ENCODE peak calls at places on chromosomes 16 and 17, in five cellular contexts. D, Z, I, K and B are unnamed samples. For H3K9me3, the result is how much of the 10 kb centered on the place peaks cover.

GRCh38 chr17:81561494-81561885 is 9.3 kb upstream of the FAAP100 start:
- DNase-seq in D (no peak), Z (no peak), I (peak), K (no peak), B (no peak)

GRCh38 chr17:17041018-17041521 is 1.2 kb upstream of the MPRIP start:
- DNase-seq in D (no peak), Z (no peak), I (peak), K (no peak), B (peak)

GRCh38 chr16:83159049-83159448 is 532.3 kb downstream of the CDH13 start:
- DNase-seq in D (no peak), Z (no peak), I (no peak), K (no peak), B (no peak)

GRCh38 chr17:10061131-10061581 is 137.2 kb downstream of the GAS7 start:
- DNase-seq in D (no peak), Z (no peak), I (peak), K (no peak), B (no peak)

GRCh38 chr17:72273301-72274056 is 152.7 kb downstream of the SOX9 start:
- DNase-seq in D (no peak), Z (no peak), I (no peak), K (no peak), B (no peak)

GRCh38 chr17:55344514-55344997 is 77.1 kb downstream of the MMD start:
- DNase-seq in D (no peak), Z (no peak), I (no peak), K (no peak), B (peak)

GRCh38 chr17:50660042-50660886 is 25.6 kb downstream of the ABCC3 start:
- DNase-seq in D (no peak), Z (no peak), I (peak), K (peak), B (peak)

GRCh38 chr17:31511176-31511540 is 119.7 kb downstream of the RAB11FIP4 start:
- DNase-seq in D (no peak), Z (no peak), I (no peak), K (peak), B (peak)

GRCh38 chr16:27483083-27483437 is 66.7 kb downstream of the GTF3C1 start:
- DNase-seq in D (no peak), Z (no peak), I (no peak), K (no peak), B (no peak)

GRCh38 chr17:83056583-83057396 is 22.6 kb upstream of the METRNL start:
- DNase-seq in D (no peak), Z (no peak), I (peak), K (no peak), B (no peak)

GRCh38 chr17:6215071-6216035 is 145.2 kb downstream of the WSCD1 start:
- DNase-seq in D (no peak), Z (no peak), I (no peak), K (no peak), B (no peak)

GRCh38 chr16:89407925-89408300 is 82.4 kb downstream of the ANKRD11 start:
- DNase-seq in D (no peak), Z (no peak), I (peak), K (no peak), B (no peak)

GRCh38 chr16:78396046-78396445 is 296.6 kb downstream of the WWOX start:
- DNase-seq in D (peak), Z (no peak), I (peak), K (no peak), B (no peak)

GRCh38 chr16:50463581-50464324 is 84.4 kb upstream of the NKD1 start:
- DNase-seq in D (no peak), Z (no peak), I (no peak), K (no peak), B (no peak)

GRCh38 chr17:61837175-61838051 is 25.9 kb downstream of the BRIP1 start:
- DNase-seq in D (peak), Z (no peak), I (peak), K (peak), B (peak)

GRCh38 chr17:19724501-19725420 is 8.4 kb upstream of the SLC47A2 start:
- DNase-seq in D (no peak), Z (no peak), I (peak), K (peak), B (peak)

GRCh38 chr17:47368262-47368661 is 44.5 kb downstream of the EFCAB13 start:
- DNase-seq in D (no peak), Z (no peak), I (no peak), K (no peak), B (no peak)

GRCh38 chr16:68246671-68247070 is 1.5 kb downstream of the PLA2G15 start:
- DNase-seq in D (no peak), Z (no peak), I (peak), K (no peak), B (peak)

GRCh38 chr17:75011788-75012319 is 616 bp upstream of the MRPL58 start:
- DNase-seq in D (no peak), Z (no peak), I (peak), K (peak), B (no peak)

GRCh38 chr16:63467513-63467912 is 1431.3 kb upstream of the CDH8 start:
- DNase-seq in D (no peak), Z (no peak), I (no peak), K (no peak), B (no peak)

GRCh38 chr16:50305441-50306061 is 39.2 kb downstream of the ADCY7 start:
- DNase-seq in D (no peak), Z (no peak), I (no peak), K (no peak), B (no peak)

GRCh38 chr16:12675852-12676251 is 127.8 kb downstream of the CPPED1 start:
- DNase-seq in D (no peak), Z (no peak), I (peak), K (no peak), B (no peak)

GRCh38 chr17:37107406-37108083 is 158.8 kb downstream of the AATF start:
- DNase-seq in D (no peak), Z (no peak), I (peak), K (no peak), B (peak)

GRCh38 chr16:48499822-48500440 is 110.0 kb downstream of the N4BP1 start:
- DNase-seq in D (no peak), Z (no peak), I (peak), K (peak), B (peak)

GRCh38 chr16:87291944-87292343 is 25.2 kb downstream of the C16orf95 start:
- DNase-seq in D (no peak), Z (no peak), I (no peak), K (no peak), B (no peak)

GRCh38 chr16:64159986-64160385 is 961.9 kb downstream of the CDH11 start:
- DNase-seq in D (no peak), Z (no peak), I (peak), K (no peak), B (no peak)

GRCh38 chr16:89047331-89048086 is 46.1 kb upstream of the ACSF3 start:
- DNase-seq in D (no peak), Z (no peak), I (no peak), K (no peak), B (no peak)

GRCh38 chr16:21301895-21302291 is 23.8 kb upstream of the CRYM start:
- DNase-seq in D (no peak), Z (no peak), I (no peak), K (no peak), B (no peak)

GRCh38 chr17:46001390-46002310 is 2.6 kb downstream of the STH start:
- DNase-seq in D (no peak), Z (no peak), I (no peak), K (no peak), B (no peak)

GRCh38 chr17:54754560-54754959 is 146.1 kb upstream of the TOM1L1 start:
- DNase-seq in D (no peak), Z (no peak), I (no peak), K (no peak), B (no peak)

GRCh38 chr16:83354015-83354414 is 453.8 kb upstream of the HSBP1 start:
- DNase-seq in D (no peak), Z (no peak), I (no peak), K (no peak), B (no peak)

GRCh38 chr16:3388325-3388724 is 12.5 kb downstream of the ZSCAN32 start:
- DNase-seq in D (no peak), Z (no peak), I (no peak), K (no peak), B (no peak)
- H3K9me3 ChIP-seq in D (under half), Z (under half), I (under half), K (under half), B (under half)

GRCh38 chr17:42581744-42582270 is 4.3 kb upstream of the PSMC3IP start:
- DNase-seq in D (no peak), Z (no peak), I (no peak), K (no peak), B (no peak)

GRCh38 chr17:42577532-42578281 is at the start of gene PSMC3IP:
- DNase-seq in D (peak), Z (peak), I (peak), K (peak), B (peak)

GRCh38 chr17:42579794-42580551 is 2.4 kb upstream of the PSMC3IP start:
- DNase-seq in D (no peak), Z (no peak), I (no peak), K (no peak), B (no peak)

GRCh38 chr17:42577140-42577531 is 393 bp downstream of the PSMC3IP start:
- DNase-seq in D (no peak), Z (no peak), I (no peak), K (no peak), B (no peak)

DNA sequence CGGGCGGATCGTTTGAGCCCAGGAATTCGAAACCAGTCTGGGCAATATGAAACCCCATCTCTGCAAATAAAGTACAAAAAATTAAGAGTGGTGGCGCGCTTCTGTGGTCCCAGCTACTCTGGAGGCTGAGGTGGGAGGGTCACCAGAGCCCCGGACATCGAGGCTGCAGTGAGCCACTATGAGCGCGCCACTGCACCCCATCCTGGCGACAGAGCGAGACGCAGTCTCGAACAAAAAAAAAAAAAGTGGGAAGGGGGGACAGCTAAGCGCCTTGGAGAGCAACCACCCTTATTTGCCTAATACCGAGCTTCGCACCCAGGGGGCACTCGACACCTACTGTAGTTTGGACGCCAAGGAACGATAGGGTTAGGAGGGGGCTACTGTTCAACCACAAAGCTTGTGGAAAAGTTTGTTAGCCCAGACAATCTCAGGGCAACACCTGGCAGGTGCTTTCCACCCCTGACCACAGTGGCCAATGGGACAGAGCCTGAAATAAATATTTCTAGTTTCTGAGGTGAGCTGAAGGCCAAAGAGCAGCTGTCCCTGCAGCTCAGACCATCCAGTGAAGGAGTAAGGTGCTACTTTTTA is 847 bp upstream of the PSMC3IP start:
- DNase-seq in D (peak), Z (no peak), I (peak), K (peak), B (peak)
- H3K4me3 ChIP-seq in D (peak), Z (peak), I (peak), K (peak), B (peak)

GRCh38 chr16:29844575-29845331 is 18.3 kb downstream of the CDIPT start:
- DNase-seq in D (no peak), Z (no peak), I (no peak), K (no peak), B (no peak)
- H3K27ac ChIP-seq in D (no peak), Z (no peak), I (no peak), K (peak), B (no peak)

DNA sequence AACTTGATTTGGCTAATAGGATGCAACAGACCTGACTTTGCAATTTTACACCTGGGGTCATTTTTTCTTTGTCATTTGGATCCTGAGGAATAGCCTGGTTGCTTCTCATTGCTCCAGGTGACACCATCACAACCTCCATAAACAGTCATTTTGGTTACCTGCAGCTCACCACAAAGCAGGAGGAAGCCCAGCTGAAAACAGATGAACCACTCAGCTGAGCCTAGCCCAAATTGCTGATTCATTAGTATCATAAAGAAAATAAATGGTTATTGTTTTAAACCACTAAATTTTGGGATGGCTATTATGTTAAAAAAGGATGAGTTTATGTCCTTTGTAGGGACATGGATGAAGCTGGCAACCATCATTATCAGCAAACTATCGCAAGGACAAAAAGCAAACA is 841.0 kb upstream of the EEF2KMT start:
- DNase-seq in D (no peak), Z (no peak), I (no peak), K (no peak), B (no peak)
- H3K9me3 ChIP-seq in D (under half), Z (under half), I (under half), K (under half), B (under half)

GRCh38 chr17:5047446-5047845 is 12.2 kb upstream of the SLC52A1 start:
- DNase-seq in D (no peak), Z (no peak), I (no peak), K (no peak), B (peak)

GRCh38 chr17:5045496-5045895 is 10.3 kb upstream of the SLC52A1 start:
- DNase-seq in D (no peak), Z (no peak), I (no peak), K (no peak), B (peak)

GRCh38 chr17:5050281-5050680 is 15.1 kb upstream of the SLC52A1 start:
- DNase-seq in D (no peak), Z (no peak), I (no peak), K (no peak), B (no peak)

GRCh38 chr17:5044630-5045029 is 9.4 kb upstream of the SLC52A1 start:
- DNase-seq in D (no peak), Z (no peak), I (no peak), K (no peak), B (peak)

DNA sequence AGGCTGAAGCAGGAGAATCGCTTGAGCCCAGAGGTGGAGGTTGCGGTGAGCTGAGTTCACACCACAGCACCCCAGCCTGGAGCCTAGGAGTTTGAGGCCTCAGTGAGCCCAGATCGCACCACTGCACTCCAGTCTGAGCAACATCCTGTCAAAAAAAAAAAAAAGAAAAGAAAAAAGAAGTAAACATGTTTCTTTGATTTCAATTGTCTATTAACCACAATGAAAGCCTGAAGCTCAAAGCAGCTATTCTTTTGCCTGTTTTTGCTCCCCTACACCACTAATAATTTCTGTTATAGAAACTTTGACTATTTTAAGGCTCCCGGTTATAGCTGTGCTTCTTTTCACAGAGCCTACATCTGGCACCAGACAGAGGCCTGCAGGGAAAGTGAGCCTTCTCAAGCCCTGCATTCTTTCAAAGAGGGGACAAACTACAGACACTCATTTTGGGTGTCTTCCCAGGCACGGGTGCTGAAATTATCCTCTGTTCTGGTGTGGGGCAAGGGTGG is 14.1 kb upstream of the SLC52A1 start:
- DNase-seq in D (no peak), Z (no peak), I (no peak), K (peak), B (peak)
- H3K4me3 ChIP-seq in D (no peak), Z (no peak), I (no peak), K (no peak), B (no peak)

DNA sequence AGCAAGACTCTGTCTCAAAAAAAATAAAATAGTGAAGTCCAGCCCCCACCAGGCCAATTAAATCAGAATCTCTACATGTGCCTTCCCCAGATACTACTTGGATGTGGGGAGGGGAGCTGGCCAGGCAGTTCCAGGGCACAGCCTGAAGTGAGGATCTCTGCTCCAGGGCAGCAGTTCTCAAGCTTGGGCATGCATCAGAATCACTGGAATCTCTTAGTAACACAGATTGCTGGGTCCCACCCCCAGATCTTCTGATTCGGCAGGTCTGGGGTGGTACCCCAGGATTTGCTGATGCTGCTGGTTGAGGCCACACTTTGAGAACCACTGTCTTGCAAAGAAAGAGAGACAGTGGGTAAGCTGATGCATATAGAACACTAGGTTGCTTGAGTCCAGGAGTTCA is 8.3 kb upstream of the CDH5 start:
- DNase-seq in D (no peak), Z (no peak), I (peak), K (no peak), B (no peak)
- H3K27ac ChIP-seq in D (no peak), Z (no peak), I (no peak), K (no peak), B (no peak)

DNA sequence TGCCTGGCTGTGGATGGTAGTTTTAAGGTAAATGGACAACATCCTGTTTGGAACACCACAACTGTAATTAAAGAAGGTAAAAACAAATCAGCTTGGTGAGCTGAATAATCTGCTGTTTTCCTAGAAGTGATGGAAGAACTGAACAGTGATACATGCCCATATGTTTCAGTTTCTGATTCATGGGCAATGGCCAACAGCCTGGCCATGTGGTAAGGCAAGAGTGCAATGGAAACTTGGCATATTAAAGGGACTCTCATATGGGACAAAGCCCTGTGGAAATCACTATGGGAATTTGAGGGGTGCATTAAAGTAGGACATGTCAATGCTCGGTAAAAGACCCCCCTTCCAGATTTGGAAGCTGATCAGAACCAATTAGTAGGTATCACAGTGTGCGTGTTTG is 37.8 kb downstream of the IKZF3 start:
- DNase-seq in D (no peak), Z (no peak), I (no peak), K (no peak), B (no peak)
- H3K9me3 ChIP-seq in D (under half), Z (under half), I (under half), K (under half), B (under half)

GRCh38 chr17:36088559-36089376 is 1.2 kb downstream of the CCL3 start:
- DNase-seq in D (no peak), Z (no peak), I (no peak), K (no peak), B (no peak)

GRCh38 chr17:36094232-36094631 is 4.3 kb upstream of the CCL3 start:
- DNase-seq in D (no peak), Z (no peak), I (no peak), K (no peak), B (no peak)

GRCh38 chr17:36092228-36092627 is 2.3 kb upstream of the CCL3 start:
- DNase-seq in D (no peak), Z (no peak), I (no peak), K (no peak), B (no peak)

GRCh38 chr17:36085710-36086268 is 4.2 kb downstream of the CCL3 start:
- DNase-seq in D (no peak), Z (no peak), I (peak), K (no peak), B (peak)

GRCh38 chr17:36089888-36090836 is at the start of gene CCL3:
- DNase-seq in D (no peak), Z (no peak), I (peak), K (peak), B (no peak)
- H3K4me3 ChIP-seq in D (no peak), Z (no peak), I (no peak), K (no peak), B (no peak)